ENCODE peak calls at places on chromosomes 7 and 10, in eight cellular contexts. W is occipital lobe; E is heart right ventricle; F is fibroblast of the aortic adventitia; N is mesothelial cell of epicardium; R is central memory CD4-positive, alpha-beta T cell; Q is HCT116; V is AML-193. Z is an unnamed sample.

GRCh38 chr7:1234794-1235500 is 2.3 kb downstream of the UNCX start:
- DNase-seq in F (no peak), V (no peak), Q (no peak), W (no peak), R (no peak), N (no peak), E (no peak), Z (no peak)

GRCh38 chr10:36634916-36635315 is 490.5 kb upstream of the ANKRD30A start:
- DNase-seq in Q (no peak), V (no peak), N (no peak), W (no peak), F (peak), E (no peak), R (no peak), Z (peak)

GRCh38 chr7:51256244-51256781 is 60.3 kb downstream of the COBL start:
- DNase-seq in W (peak), F (no peak), N (no peak), R (no peak), Q (no peak), V (no peak), E (no peak), Z (no peak)

GRCh38 chr7:32573110-32573687 is 77.9 kb downstream of the AVL9 start:
- DNase-seq in F (no peak), Q (no peak), N (no peak), E (no peak), V (no peak), W (no peak), R (no peak), Z (no peak)

GRCh38 chr7:24972991-24973390 is 7.0 kb downstream of the OSBPL3 start:
- DNase-seq in F (peak), N (no peak), E (no peak), R (no peak), V (no peak), W (no peak), Q (no peak), Z (peak)

GRCh38 chr10:102646610-102647432 is 2.5 kb downstream of the TRIM8 start:
- DNase-seq in E (no peak), Q (peak), W (peak), N (no peak), F (peak), V (peak), R (peak), Z (no peak)

GRCh38 chr7:79272066-79272669 is 181.3 kb downstream of the MAGI2 start:
- DNase-seq in V (peak), W (no peak), E (no peak), N (no peak), R (no peak), Q (peak), F (peak), Z (no peak)

GRCh38 chr7:150399861-150400778 is 21.0 kb downstream of the ZNF775 start:
- DNase-seq in N (no peak), V (no peak), R (no peak), Q (no peak), F (peak), W (no peak), E (no peak), Z (no peak)

GRCh38 chr10:108598320-108598695 is 1325.0 kb downstream of the XPNPEP1 start:
- DNase-seq in V (no peak), R (no peak), E (no peak), N (no peak), W (no peak), Q (no peak), F (no peak), Z (no peak)

GRCh38 chr10:79981673-79982485 is 33.0 kb upstream of the SFTPD start:
- DNase-seq in Q (peak), W (peak), F (peak), R (no peak), E (peak), N (peak), V (no peak), Z (peak)

GRCh38 chr10:126262971-126263370 is 125.3 kb downstream of the ADAM12 start:
- DNase-seq in N (no peak), Q (no peak), F (peak), W (no peak), V (no peak), R (no peak), E (no peak), Z (no peak)

GRCh38 chr10:11551915-11552602 is 59.4 kb downstream of the USP6NL start:
- DNase-seq in V (peak), W (no peak), Q (peak), F (peak), N (no peak), R (no peak), E (no peak), Z (peak)

Z was measured in amniotic stem cell.